ENCODE peak calls at places on chromosomes 3 and 15, in ten cellular contexts. A is dorsolateral prefrontal cortex; G is kidney tubule cell; H is NCI-H1092 treated with DMSO at 0.1 percent for 48 hours; P is right lobe of liver; J is stimulated activated CD4-positive, alpha-beta T cell treated with anti-CD3 and anti-CD28 coated beads, Interleukin-4, amount 100 ng/mL, for 48 hours; U is pulmonary artery endothelial cell; R is NCI-H460; D is AG08395; Z is NCI-H774. O is an unnamed sample.

GRCh38 chr3:183883291-183884096 is 1.2 kb downstream of the PARL start:
- DNase-seq in A (no peak), G (no peak), U (no peak), J (no peak), H (no peak), D (no peak), Z (no peak), R (no peak), P (no peak), O (no peak)

GRCh38 chr15:28125673-28126651 is 26.8 kb upstream of the OCA2 start:
- DNase-seq in U (peak), R (peak), G (peak), A (no peak), J (no peak), H (peak), D (peak), Z (peak), P (no peak), O (no peak)

GRCh38 chr15:56019060-56019793 is 25.8 kb upstream of the NEDD4 start:
- DNase-seq in Z (no peak), G (peak), J (no peak), R (no peak), H (no peak), D (no peak), U (no peak), A (no peak), P (no peak), O (no peak)

GRCh38 chr3:16448691-16449090 is 64.8 kb downstream of the RFTN1 start:
- DNase-seq in J (peak), A (peak), H (no peak), P (no peak), D (peak), R (no peak), Z (no peak), U (no peak), G (peak), O (peak)

GRCh38 chr3:115706311-115706829 is 83.1 kb downstream of the GAP43 start:
- DNase-seq in J (no peak), A (no peak), D (no peak), R (no peak), P (no peak), H (no peak), U (no peak), G (no peak), Z (no peak), O (no peak)

GRCh38 chr15:44227584-44227983 is 32.5 kb upstream of the FRMD5 start:
- DNase-seq in H (no peak), U (no peak), D (no peak), J (no peak), Z (no peak), A (no peak), P (no peak), G (no peak), R (no peak), O (no peak)

GRCh38 chr3:39471652-39472051 is 4.2 kb downstream of the MOBP start:
- DNase-seq in J (no peak), P (no peak), Z (no peak), A (no peak), R (no peak), G (no peak), D (no peak), H (no peak), U (no peak), O (no peak)

GRCh38 chr3:190458040-190458439 is 8.3 kb upstream of the TMEM207 start:
- DNase-seq in J (no peak), P (no peak), U (no peak), G (peak), R (peak), A (no peak), H (no peak), Z (no peak), D (no peak), O (no peak)

GRCh38 chr3:178078933-178079332 is 457.3 kb upstream of the KCNMB2 start:
- DNase-seq in U (peak), Z (no peak), D (no peak), H (no peak), G (no peak), P (no peak), R (no peak), J (no peak), A (no peak), O (no peak)

GRCh38 chr15:84749111-84749991 is 959 bp downstream of the ZNF592 start:
- DNase-seq in H (peak), U (no peak), Z (no peak), A (no peak), J (no peak), G (peak), R (no peak), D (no peak), P (peak), O (peak)

GRCh38 chr3:24060055-24060454 is 115.0 kb downstream of the NR1D2 start:
- DNase-seq in P (no peak), U (no peak), D (peak), R (no peak), H (no peak), J (no peak), Z (no peak), A (no peak), G (peak), O (no peak)

GRCh38 chr15:70034596-70034995 is 63.1 kb downstream of the TLE3 start:
- DNase-seq in R (no peak), G (no peak), Z (no peak), U (no peak), P (no peak), A (no peak), H (no peak), D (no peak), J (no peak), O (no peak)

GRCh38 chr3:46717447-46718231 is at the start of gene PRSS50:
- DNase-seq in D (no peak), U (no peak), P (no peak), A (no peak), G (peak), Z (no peak), J (peak), R (no peak), H (no peak), O (no peak)

GRCh38 chr3:66092175-66092990 is 53.7 kb upstream of the MAGI1 start:
- DNase-seq in D (no peak), U (no peak), Z (no peak), H (no peak), R (no peak), P (no peak), J (no peak), G (no peak), A (no peak), O (no peak)

GRCh38 chr3:52774066-52774713 is 3.2 kb upstream of the ITIH1 start:
- DNase-seq in H (no peak), P (no peak), J (no peak), A (peak), U (no peak), R (no peak), D (no peak), G (no peak), Z (no peak), O (no peak)

GRCh38 chr15:39685999-39686613 is 96.5 kb downstream of the FSIP1 start:
- DNase-seq in R (peak), H (peak), D (peak), G (peak), P (no peak), Z (no peak), A (no peak), U (peak), J (peak), O (peak)

GRCh38 chr3:3119393-3119851 is 7.3 kb upstream of the TRNT1 start:
- DNase-seq in A (no peak), Z (no peak), P (no peak), H (no peak), U (no peak), R (no peak), J (no peak), D (no peak), G (no peak), O (no peak)